ENCODE peak calls at places on chromosomes 2 and 18, in seven cellular contexts. One of them, this sample, is unnamed. For H3K9me3, the result is how much of the 10 kb centered on the place peaks cover.

GRCh38 chr2:125713533-125713932 is 942.4 kb upstream of the GYPC start:
- DNase-seq in neural progenitor cell: no peak
- DNase-seq in fibroblast of lung: no peak
- DNase-seq in PC-9: no peak
- DNase-seq in body of pancreas: no peak
- DNase-seq in tibial nerve: no peak
- DNase-seq in OCI-LY7: no peak
- DNase-seq in this sample: no peak

GRCh38 chr2:55500025-55500424 is 19.5 kb upstream of the CFAP36 start:
- DNase-seq in neural progenitor cell: no peak
- DNase-seq in fibroblast of lung: peak
- DNase-seq in PC-9: no peak
- DNase-seq in body of pancreas: no peak
- DNase-seq in tibial nerve: no peak
- DNase-seq in OCI-LY7: no peak
- DNase-seq in this sample: no peak

GRCh38 chr2:226478121-226478809 is 321.4 kb downstream of the IRS1 start:
- DNase-seq in neural progenitor cell: peak
- DNase-seq in fibroblast of lung: peak
- DNase-seq in PC-9: peak
- DNase-seq in body of pancreas: peak
- DNase-seq in tibial nerve: peak
- DNase-seq in OCI-LY7: no peak
- DNase-seq in this sample: no peak

GRCh38 chr2:161676902-161677496 is 52.8 kb downstream of the SLC4A10 start:
- DNase-seq in neural progenitor cell: no peak
- DNase-seq in fibroblast of lung: no peak
- DNase-seq in PC-9: no peak
- DNase-seq in body of pancreas: no peak
- DNase-seq in tibial nerve: no peak
- DNase-seq in OCI-LY7: no peak
- DNase-seq in this sample: no peak

GRCh38 chr18:60246606-60247005 is 126.0 kb downstream of the MC4R start:
- DNase-seq in neural progenitor cell: no peak
- DNase-seq in fibroblast of lung: no peak
- DNase-seq in PC-9: no peak
- DNase-seq in body of pancreas: no peak
- DNase-seq in tibial nerve: no peak
- DNase-seq in OCI-LY7: peak
- DNase-seq in this sample: no peak

GRCh38 chr2:24877067-24877466 is 43.0 kb downstream of the ADCY3 start:
- DNase-seq in neural progenitor cell: no peak
- DNase-seq in fibroblast of lung: no peak
- DNase-seq in PC-9: no peak
- DNase-seq in body of pancreas: no peak
- DNase-seq in tibial nerve: no peak
- DNase-seq in OCI-LY7: no peak
- DNase-seq in this sample: no peak

GRCh38 chr2:79178073-79178720 is 18.6 kb upstream of the REG3A start:
- DNase-seq in neural progenitor cell: no peak
- DNase-seq in fibroblast of lung: no peak
- DNase-seq in PC-9: no peak
- DNase-seq in body of pancreas: peak
- DNase-seq in tibial nerve: no peak
- DNase-seq in OCI-LY7: no peak
- DNase-seq in this sample: no peak

GRCh38 chr2:3512086-3512485 is 7.2 kb downstream of the ADI1 start:
- DNase-seq in neural progenitor cell: no peak
- DNase-seq in fibroblast of lung: peak
- DNase-seq in PC-9: no peak
- DNase-seq in body of pancreas: no peak
- DNase-seq in tibial nerve: no peak
- DNase-seq in OCI-LY7: no peak
- DNase-seq in this sample: no peak

GRCh38 chr2:128782411-128783192 is 463.9 kb upstream of the HS6ST1 start:
- DNase-seq in neural progenitor cell: no peak
- DNase-seq in fibroblast of lung: no peak
- DNase-seq in PC-9: no peak
- DNase-seq in body of pancreas: no peak
- DNase-seq in tibial nerve: no peak
- DNase-seq in OCI-LY7: no peak
- DNase-seq in this sample: no peak

GRCh38 chr18:8972116-8972515 is 130.4 kb upstream of the NDUFV2 start:
- DNase-seq in neural progenitor cell: no peak
- DNase-seq in fibroblast of lung: no peak
- DNase-seq in PC-9: no peak
- DNase-seq in body of pancreas: no peak
- DNase-seq in tibial nerve: no peak
- DNase-seq in OCI-LY7: no peak
- DNase-seq in this sample: no peak

GRCh38 chr18:3081558-3081957 is 68.6 kb upstream of the LPIN2 start:
- DNase-seq in neural progenitor cell: no peak
- DNase-seq in fibroblast of lung: peak
- DNase-seq in PC-9: no peak
- DNase-seq in body of pancreas: no peak
- DNase-seq in tibial nerve: no peak
- DNase-seq in OCI-LY7: no peak
- DNase-seq in this sample: no peak

GRCh38 chr2:187815113-187815512 is 260.9 kb upstream of the TFPI start:
- DNase-seq in neural progenitor cell: no peak
- DNase-seq in fibroblast of lung: no peak
- DNase-seq in PC-9: no peak
- DNase-seq in body of pancreas: no peak
- DNase-seq in tibial nerve: no peak
- DNase-seq in OCI-LY7: no peak
- DNase-seq in this sample: no peak

GRCh38 chr2:149132303-149132702 is 93.8 kb downstream of the LYPD6B start:
- DNase-seq in neural progenitor cell: no peak
- DNase-seq in fibroblast of lung: no peak
- DNase-seq in PC-9: no peak
- DNase-seq in body of pancreas: no peak
- DNase-seq in tibial nerve: no peak
- DNase-seq in OCI-LY7: no peak
- DNase-seq in this sample: no peak

GRCh38 chr2:98512699-98513098 is 68.0 kb downstream of the INPP4A start:
- DNase-seq in neural progenitor cell: no peak
- DNase-seq in fibroblast of lung: no peak
- DNase-seq in PC-9: no peak
- DNase-seq in body of pancreas: no peak
- DNase-seq in tibial nerve: no peak
- DNase-seq in OCI-LY7: no peak
- DNase-seq in this sample: no peak

DNA sequence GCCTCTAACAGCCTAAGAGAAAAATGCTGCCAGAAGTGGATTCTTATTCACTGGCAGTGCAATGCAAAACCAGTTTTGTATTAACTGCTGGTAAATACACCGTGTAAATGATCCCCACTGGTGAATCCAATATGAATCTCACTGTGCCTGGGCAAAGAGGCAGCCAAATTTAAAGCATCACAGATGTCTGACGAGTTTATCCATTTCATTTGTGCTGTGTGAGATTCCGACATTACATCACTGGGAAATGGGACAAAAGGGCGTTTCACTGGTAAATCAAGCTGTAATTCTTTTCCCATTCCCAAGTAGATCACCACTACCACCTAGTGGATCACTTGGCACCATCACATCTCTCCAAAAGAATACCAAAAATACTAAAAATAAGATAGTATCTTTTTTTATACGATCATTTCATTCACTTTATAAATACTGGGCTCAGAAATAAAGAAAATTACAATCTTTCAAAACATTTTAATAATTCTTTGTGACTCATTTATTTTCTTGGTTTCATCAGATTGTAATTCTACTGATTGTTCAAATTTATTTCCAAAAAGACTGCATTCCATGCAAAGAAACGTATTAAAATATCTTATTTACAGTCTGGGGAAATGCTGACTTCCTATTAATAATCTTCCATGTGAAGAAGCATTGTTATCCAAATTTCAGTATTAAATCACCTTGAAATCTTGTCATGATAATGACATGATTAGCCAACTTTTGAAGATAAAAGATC is 125.6 kb downstream of the GRB14 start:
- DNase-seq in neural progenitor cell: peak
- DNase-seq in fibroblast of lung: peak
- DNase-seq in PC-9: peak
- DNase-seq in body of pancreas: no peak
- DNase-seq in tibial nerve: no peak
- DNase-seq in OCI-LY7: no peak
- DNase-seq in this sample: no peak
- TF ChIP-seq CTCF in neural progenitor cell: peak
- TF ChIP-seq CTCF in fibroblast of lung: peak
- TF ChIP-seq CTCF in PC-9: peak
- TF ChIP-seq CTCF in body of pancreas: peak
- TF ChIP-seq CTCF in tibial nerve: peak
- TF ChIP-seq CTCF in OCI-LY7: peak
- TF ChIP-seq CTCF in this sample: no peak

DNA sequence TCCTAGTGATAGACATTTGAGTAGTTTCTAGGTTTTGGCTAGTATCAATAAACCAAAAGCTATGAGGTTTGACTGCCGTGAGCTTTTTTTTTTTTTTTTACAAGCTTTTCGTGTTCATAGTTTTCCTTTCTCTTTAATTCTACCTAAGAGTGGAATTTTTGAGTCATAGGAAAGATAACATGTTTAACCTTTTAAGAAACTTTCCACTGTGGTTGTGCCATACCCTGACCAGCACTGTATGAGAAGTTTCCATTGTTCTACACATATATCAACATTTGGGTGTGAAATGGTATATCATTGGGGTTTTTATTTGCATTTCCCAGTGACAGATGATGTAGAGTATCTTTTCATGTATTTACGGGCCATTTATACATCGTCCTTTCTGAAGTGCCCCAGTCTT is 31.7 kb downstream of the UBE2F start:
- DNase-seq in neural progenitor cell: no peak
- DNase-seq in fibroblast of lung: peak
- DNase-seq in PC-9: no peak
- DNase-seq in body of pancreas: no peak
- DNase-seq in tibial nerve: no peak
- DNase-seq in OCI-LY7: no peak
- DNase-seq in this sample: no peak
- H3K9me3 ChIP-seq in neural progenitor cell: under half
- H3K9me3 ChIP-seq in fibroblast of lung: under half
- H3K9me3 ChIP-seq in PC-9: under half
- H3K9me3 ChIP-seq in body of pancreas: under half
- H3K9me3 ChIP-seq in tibial nerve: under half
- H3K9me3 ChIP-seq in OCI-LY7: under half
- H3K9me3 ChIP-seq in this sample: under half

GRCh38 chr2:170887496-170888265 is 41.4 kb upstream of the GORASP2 start:
- DNase-seq in neural progenitor cell: no peak
- DNase-seq in fibroblast of lung: peak
- DNase-seq in PC-9: no peak
- DNase-seq in body of pancreas: no peak
- DNase-seq in tibial nerve: no peak
- DNase-seq in OCI-LY7: no peak
- DNase-seq in this sample: no peak

GRCh38 chr2:170886391-170886790 is 42.7 kb upstream of the GORASP2 start:
- DNase-seq in neural progenitor cell: no peak
- DNase-seq in fibroblast of lung: peak
- DNase-seq in PC-9: peak
- DNase-seq in body of pancreas: no peak
- DNase-seq in tibial nerve: no peak
- DNase-seq in OCI-LY7: no peak
- DNase-seq in this sample: no peak

GRCh38 chr2:170882758-170883157 is 46.3 kb upstream of the GORASP2 start:
- DNase-seq in neural progenitor cell: no peak
- DNase-seq in fibroblast of lung: no peak
- DNase-seq in PC-9: no peak
- DNase-seq in body of pancreas: no peak
- DNase-seq in tibial nerve: no peak
- DNase-seq in OCI-LY7: no peak
- DNase-seq in this sample: no peak

GRCh38 chr2:170883683-170884082 is 45.4 kb upstream of the GORASP2 start:
- DNase-seq in neural progenitor cell: no peak
- DNase-seq in fibroblast of lung: peak
- DNase-seq in PC-9: no peak
- DNase-seq in body of pancreas: no peak
- DNase-seq in tibial nerve: no peak
- DNase-seq in OCI-LY7: no peak
- DNase-seq in this sample: no peak

GRCh38 chr2:170885130-170885791 is 43.8 kb upstream of the GORASP2 start:
- DNase-seq in neural progenitor cell: no peak
- DNase-seq in fibroblast of lung: peak
- DNase-seq in PC-9: no peak
- DNase-seq in body of pancreas: no peak
- DNase-seq in tibial nerve: no peak
- DNase-seq in OCI-LY7: no peak
- DNase-seq in this sample: no peak
- TF ChIP-seq CTCF in neural progenitor cell: no peak
- TF ChIP-seq CTCF in fibroblast of lung: no peak
- TF ChIP-seq CTCF in PC-9: no peak
- TF ChIP-seq CTCF in body of pancreas: no peak
- TF ChIP-seq CTCF in tibial nerve: no peak
- TF ChIP-seq CTCF in OCI-LY7: no peak
- TF ChIP-seq CTCF in this sample: no peak

GRCh38 chr2:191625016-191625415 is 52.9 kb upstream of the NABP1 start:
- DNase-seq in neural progenitor cell: no peak
- DNase-seq in fibroblast of lung: peak
- DNase-seq in PC-9: no peak
- DNase-seq in body of pancreas: peak
- DNase-seq in tibial nerve: no peak
- DNase-seq in OCI-LY7: peak
- DNase-seq in this sample: peak

GRCh38 chr2:191626497-191627151 is 51.3 kb upstream of the NABP1 start:
- DNase-seq in neural progenitor cell: no peak
- DNase-seq in fibroblast of lung: peak
- DNase-seq in PC-9: no peak
- DNase-seq in body of pancreas: no peak
- DNase-seq in tibial nerve: no peak
- DNase-seq in OCI-LY7: no peak
- DNase-seq in this sample: no peak

GRCh38 chr2:191629001-191629453 is 48.9 kb upstream of the NABP1 start:
- DNase-seq in neural progenitor cell: no peak
- DNase-seq in fibroblast of lung: no peak
- DNase-seq in PC-9: no peak
- DNase-seq in body of pancreas: no peak
- DNase-seq in tibial nerve: no peak
- DNase-seq in OCI-LY7: peak
- DNase-seq in this sample: no peak

GRCh38 chr2:191630313-191630712 is 47.6 kb upstream of the NABP1 start:
- DNase-seq in neural progenitor cell: no peak
- DNase-seq in fibroblast of lung: no peak
- DNase-seq in PC-9: no peak
- DNase-seq in body of pancreas: no peak
- DNase-seq in tibial nerve: no peak
- DNase-seq in OCI-LY7: no peak
- DNase-seq in this sample: no peak

DNA sequence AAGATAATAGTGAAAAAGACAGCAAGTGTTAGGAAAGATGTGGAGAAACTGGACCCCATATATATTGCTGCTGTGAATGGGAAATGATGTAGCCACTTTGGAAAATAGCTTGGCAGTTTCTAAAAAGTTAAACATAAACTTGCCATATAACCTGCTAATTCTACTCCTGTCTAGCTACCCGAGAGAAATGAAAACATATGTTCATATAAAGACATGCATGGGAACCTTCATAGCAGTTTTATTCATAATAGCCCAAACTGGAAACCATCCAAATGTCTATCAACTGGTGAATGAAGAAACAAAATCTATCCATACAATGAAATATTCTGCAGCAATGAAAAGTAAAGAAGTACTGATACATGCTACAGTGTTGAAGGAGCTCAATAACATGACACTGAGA is 50.4 kb upstream of the NABP1 start:
- DNase-seq in neural progenitor cell: no peak
- DNase-seq in fibroblast of lung: no peak
- DNase-seq in PC-9: no peak
- DNase-seq in body of pancreas: no peak
- DNase-seq in tibial nerve: no peak
- DNase-seq in OCI-LY7: no peak
- DNase-seq in this sample: no peak
- H3K9me3 ChIP-seq in neural progenitor cell: under half
- H3K9me3 ChIP-seq in fibroblast of lung: under half
- H3K9me3 ChIP-seq in PC-9: under half
- H3K9me3 ChIP-seq in body of pancreas: under half
- H3K9me3 ChIP-seq in tibial nerve: under half
- H3K9me3 ChIP-seq in OCI-LY7: under half
- H3K9me3 ChIP-seq in this sample: under half